ENCODE peak calls at places on chromosomes 1 and 21, in six cellular contexts. X, S, L, H, E and A are unnamed samples.

GRCh38 chr1:198937231-198938031 is 298.6 kb downstream of the PTPRC start:
- DNase-seq in H (peak), X (peak), L (peak), E (peak), S (peak), A (peak)

GRCh38 chr1:153549741-153550397 is 811 bp upstream of the S100A3 start:
- DNase-seq in X (peak), E (no peak), S (no peak), H (no peak), L (no peak), A (peak)

GRCh38 chr1:143691400-143691891 is 280.3 kb downstream of the FAM72C start:
- DNase-seq in H (peak), S (no peak), E (no peak), L (peak), X (no peak), A (peak)

GRCh38 chr1:201493757-201494617 is 12.9 kb downstream of the CSRP1 start:
- DNase-seq in E (no peak), H (peak), X (no peak), L (peak), S (no peak), A (no peak)

GRCh38 chr1:200130552-200130951 is 103.0 kb downstream of the NR5A2 start:
- DNase-seq in H (peak), S (no peak), X (no peak), E (no peak), L (no peak), A (peak)

GRCh38 chr1:42692941-42693340 is 10.7 kb downstream of the YBX1 start:
- DNase-seq in X (no peak), S (no peak), E (no peak), H (no peak), L (no peak), A (no peak)

GRCh38 chr21:42496839-42497202 is 797 bp upstream of the RSPH1 start:
- DNase-seq in S (no peak), L (peak), X (no peak), E (no peak), H (peak), A (no peak)

GRCh38 chr1:19852036-19852435 is 30.2 kb upstream of the OTUD3 start:
- DNase-seq in E (no peak), S (no peak), L (no peak), X (no peak), H (no peak), A (no peak)

GRCh38 chr1:155909894-155910293 is 1.3 kb downstream of the RIT1 start:
- DNase-seq in S (no peak), X (no peak), H (peak), E (no peak), L (peak), A (peak)

GRCh38 chr1:226069818-226070489 is 7.4 kb downstream of the H3-3A start:
- DNase-seq in H (no peak), E (no peak), S (no peak), L (no peak), X (no peak), A (no peak)

GRCh38 chr1:1074631-1075147 is 583 bp upstream of the RNF223 start:
- DNase-seq in S (no peak), H (no peak), X (no peak), E (no peak), L (no peak), A (no peak)

GRCh38 chr1:157369808-157370521 is 182.3 kb downstream of the FCRL5 start:
- DNase-seq in L (peak), X (peak), S (peak), H (peak), E (no peak), A (peak)

GRCh38 chr1:55060133-55060999 is 21.0 kb downstream of the PCSK9 start:
- DNase-seq in S (no peak), H (peak), E (no peak), X (no peak), L (peak), A (peak)

GRCh38 chr1:156511656-156512055 is 11.1 kb upstream of the MEF2D start:
- DNase-seq in H (no peak), L (peak), S (no peak), E (no peak), X (peak), A (peak)

GRCh38 chr1:14320518-14320917 is 278.0 kb upstream of the KAZN start:
- DNase-seq in H (peak), S (no peak), L (peak), X (no peak), E (peak), A (peak)

GRCh38 chr1:172979828-172980227 is 70.9 kb downstream of the TNFSF18 start:
- DNase-seq in L (no peak), S (no peak), X (no peak), E (no peak), H (no peak), A (no peak)

GRCh38 chr1:234961468-234962339 is 166.9 kb downstream of the TOMM20 start:
- DNase-seq in S (no peak), L (peak), H (peak), E (peak), X (no peak), A (no peak)

GRCh38 chr1:32772281-32773017 is 44.7 kb downstream of the YARS1 start:
- DNase-seq in E (no peak), X (no peak), H (no peak), L (no peak), S (no peak), A (no peak)

GRCh38 chr1:45884700-45885099 is 81.3 kb downstream of the MAST2 start:
- DNase-seq in E (no peak), H (no peak), S (no peak), L (no peak), X (peak), A (peak)

GRCh38 chr1:33986389-33987095 is 122.7 kb downstream of the HMGB4 start:
- DNase-seq in S (no peak), H (peak), X (peak), E (peak), L (peak), A (peak)

GRCh38 chr1:205429742-205430464 is 8.0 kb upstream of the LEMD1 start:
- DNase-seq in S (no peak), E (no peak), H (no peak), L (no peak), X (no peak), A (no peak)

GRCh38 chr21:34199121-34199910 is 125.9 kb downstream of the MRPS6 start:
- DNase-seq in S (no peak), H (no peak), X (no peak), E (no peak), L (no peak), A (no peak)

GRCh38 chr1:231918239-231919015 is 291.8 kb downstream of the DISC1 start:
- DNase-seq in L (no peak), E (no peak), X (peak), H (peak), S (no peak), A (peak)

GRCh38 chr1:224615861-224616760 is at the start of gene CNIH3:
- DNase-seq in S (peak), E (no peak), X (no peak), H (peak), L (peak), A (peak)

GRCh38 chr1:225250432-225250831 is 177.4 kb downstream of the LBR start:
- DNase-seq in S (no peak), L (no peak), E (no peak), H (no peak), X (no peak), A (no peak)

GRCh38 chr1:230423936-230424335 is 2.2 kb downstream of the PGBD5 start:
- DNase-seq in X (no peak), E (no peak), L (no peak), S (no peak), H (no peak), A (peak)
- H3K4me3 ChIP-seq in X (no peak), E (no peak), L (no peak), S (peak), H (no peak), A (no peak)

GRCh38 chr1:53327183-53327941 is 508 bp downstream of the LRP8 start:
- DNase-seq in E (no peak), X (peak), S (peak), L (peak), H (peak), A (peak)

GRCh38 chr1:53329183-53329544 is 1.3 kb upstream of the LRP8 start:
- DNase-seq in X (no peak), H (no peak), E (no peak), S (no peak), L (no peak), A (no peak)

GRCh38 chr1:53328009-53328489 is at the start of gene LRP8:
- DNase-seq in H (peak), S (peak), L (peak), X (peak), E (no peak), A (peak)

GRCh38 chr1:53326598-53327182 is 1.2 kb downstream of the LRP8 start:
- DNase-seq in L (peak), E (no peak), H (no peak), X (no peak), S (peak), A (peak)

DNA sequence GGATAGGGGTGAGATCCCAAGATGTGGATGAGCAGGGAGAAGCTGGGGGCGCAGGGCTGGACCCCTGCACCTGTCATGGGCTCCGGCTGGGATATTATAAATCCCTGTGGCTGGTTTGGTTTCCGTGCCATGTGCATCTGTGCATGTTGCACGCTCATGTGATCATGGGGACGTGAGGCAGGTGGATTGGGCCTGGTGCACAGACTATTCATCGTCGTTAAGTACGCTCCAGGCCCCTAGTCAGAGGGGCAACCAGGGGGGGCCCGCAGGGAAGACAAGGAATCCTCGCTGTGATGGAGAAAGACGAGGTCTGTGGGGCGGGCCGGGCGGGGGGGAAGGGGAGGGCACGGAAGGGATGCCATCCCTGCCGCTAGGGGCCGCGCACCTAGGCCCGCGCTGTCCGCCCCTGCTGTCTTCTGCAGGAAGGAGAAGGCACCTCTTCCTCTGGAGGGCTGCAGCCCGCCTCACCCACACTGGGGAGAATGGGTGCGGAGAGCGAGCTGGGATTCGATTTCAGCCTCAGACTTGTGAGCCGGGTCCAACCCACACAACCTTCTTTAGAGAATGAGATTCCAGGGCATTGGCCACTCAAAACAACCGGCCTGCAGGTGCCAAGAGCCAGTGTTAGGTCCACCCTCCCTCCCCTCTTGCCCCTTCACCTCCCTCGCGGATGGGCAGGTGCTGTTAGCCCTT is 766 bp upstream of the LRP8 start:
- DNase-seq in H (no peak), L (no peak), S (no peak), E (no peak), X (peak), A (peak)
- TF ChIP-seq CTCF in H (no peak), L (no peak), S (no peak), E (no peak), X (no peak), A (no peak)

DNA sequence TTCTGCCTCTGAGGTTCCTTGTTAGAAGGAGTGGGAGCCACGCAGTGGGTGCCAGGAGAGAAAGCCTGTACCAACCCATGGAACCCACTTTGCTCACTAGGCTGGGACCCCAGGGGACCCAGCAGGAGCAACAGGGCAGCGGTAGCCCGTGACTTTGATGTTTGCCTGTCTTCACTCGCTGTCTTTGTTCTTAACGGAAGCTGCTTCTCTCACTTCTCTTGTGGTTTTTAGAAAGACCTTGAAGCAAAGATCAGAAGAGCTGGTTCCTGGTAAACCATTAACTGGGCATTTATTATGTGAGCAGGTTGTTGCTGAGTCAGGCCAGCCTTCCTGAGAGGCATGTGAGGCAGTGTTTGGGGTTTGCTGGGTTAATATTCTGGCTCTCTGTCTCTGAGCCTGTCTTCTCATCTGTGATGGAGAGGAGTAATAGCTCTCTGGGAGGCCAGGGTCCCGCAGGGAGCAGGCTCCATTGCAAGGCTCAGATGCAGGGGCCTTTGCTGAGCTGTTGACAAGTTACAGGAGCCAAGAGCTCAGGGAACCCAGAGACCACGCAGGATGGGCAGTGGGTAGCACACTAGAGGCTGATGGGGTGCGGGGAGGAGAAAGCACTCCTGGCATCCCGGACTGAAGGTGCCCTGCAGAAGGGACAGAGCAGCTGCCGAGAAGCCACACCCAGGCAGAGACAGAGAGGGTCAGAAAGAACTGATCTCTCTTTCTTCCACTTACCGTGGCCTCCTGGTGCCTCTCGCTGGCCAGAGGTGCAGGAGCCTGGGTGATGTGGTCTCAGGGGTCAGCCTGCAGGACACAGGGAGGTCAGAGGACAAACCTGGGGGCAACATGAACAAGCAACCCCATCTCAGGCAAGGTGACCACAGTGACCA is 367.5 kb upstream of the C1orf174 start:
- DNase-seq in E (no peak), L (no peak), X (no peak), H (no peak), S (no peak), A (no peak)
- H3K4me3 ChIP-seq in E (no peak), L (no peak), X (no peak), H (no peak), S (no peak), A (no peak)

GRCh38 chr1:210688482-210689233 is 360.0 kb downstream of the HHAT start:
- DNase-seq in H (no peak), E (peak), X (no peak), L (peak), S (no peak), A (no peak)

GRCh38 chr1:210687582-210688279 is 359.0 kb downstream of the HHAT start:
- DNase-seq in H (no peak), S (no peak), E (peak), X (no peak), L (no peak), A (no peak)

GRCh38 chr1:210685295-210685650 is 356.6 kb downstream of the HHAT start:
- DNase-seq in S (no peak), H (no peak), L (no peak), X (no peak), E (no peak), A (no peak)

GRCh38 chr1:210684466-210685294 is 356.0 kb downstream of the HHAT start:
- DNase-seq in S (no peak), X (no peak), E (no peak), H (no peak), L (no peak), A (no peak)

GRCh38 chr1:210686841-210687240 is 358.1 kb downstream of the HHAT start:
- DNase-seq in X (no peak), L (no peak), E (no peak), S (no peak), H (no peak), A (no peak)
- TF ChIP-seq CTCF in X (no peak), L (no peak), E (no peak), S (no peak), H (no peak), A (no peak)